ENCODE peak calls at places on chromosomes 2 and 18, in six cellular contexts. C, W, M, V, H and E are unnamed samples.

GRCh38 chr2:205925373-205926337 is 160.3 kb downstream of the INO80D start:
- DNase-seq in C (no peak), W (peak), M (peak), V (peak), H (peak), E (peak)

GRCh38 chr2:172282944-172283343 is 144.4 kb upstream of the ITGA6 start:
- DNase-seq in C (no peak), W (peak), M (peak), V (no peak), H (no peak), E (no peak)

GRCh38 chr2:68839260-68839833 is 31.9 kb downstream of the BMP10 start:
- DNase-seq in C (no peak), W (no peak), M (peak), V (peak), H (no peak), E (peak)

GRCh38 chr2:46776687-46777327 is 138.8 kb downstream of the MCFD2 start:
- DNase-seq in C (no peak), W (peak), M (peak), V (peak), H (peak), E (peak)

GRCh38 chr18:46395795-46396194 is 261.2 kb downstream of the LOXHD1 start:
- DNase-seq in C (no peak), W (no peak), M (no peak), V (no peak), H (no peak), E (no peak)

GRCh38 chr2:111202266-111203040 is 81.7 kb downstream of the BCL2L11 start:
- DNase-seq in C (no peak), W (peak), M (no peak), V (no peak), H (no peak), E (no peak)

GRCh38 chr2:71546777-71547281 is 93.5 kb downstream of the DYSF start:
- DNase-seq in C (no peak), W (no peak), M (no peak), V (no peak), H (peak), E (no peak)

GRCh38 chr18:55321268-55322175 is 266.5 kb downstream of the TCF4 start:
- DNase-seq in C (peak), W (peak), M (peak), V (no peak), H (no peak), E (peak)

GRCh38 chr2:85429924-85430289 is 11.4 kb downstream of the SH2D6 start:
- DNase-seq in C (no peak), W (no peak), M (no peak), V (peak), H (no peak), E (no peak)

GRCh38 chr2:97950329-97951154 is 45.2 kb downstream of the TMEM131 start:
- DNase-seq in C (no peak), W (no peak), M (no peak), V (no peak), H (no peak), E (no peak)

GRCh38 chr2:31383471-31384153 is 30.9 kb downstream of the XDH start:
- DNase-seq in C (no peak), W (no peak), M (no peak), V (no peak), H (no peak), E (no peak)

GRCh38 chr2:210577263-210578071 is 21.1 kb downstream of the CPS1 start:
- DNase-seq in C (peak), W (peak), M (peak), V (peak), H (peak), E (peak)

GRCh38 chr2:624551-625347 is 52.5 kb downstream of the TMEM18 start:
- DNase-seq in C (no peak), W (no peak), M (no peak), V (no peak), H (no peak), E (no peak)

GRCh38 chr18:64519191-64519590 is 370.3 kb upstream of the LINC00305 start:
- DNase-seq in C (no peak), W (no peak), M (no peak), V (no peak), H (no peak), E (no peak)

GRCh38 chr2:226995625-226996041 is 159.8 kb downstream of the RHBDD1 start:
- DNase-seq in C (no peak), W (no peak), M (peak), V (no peak), H (no peak), E (peak)

GRCh38 chr2:23287250-23287704 is 97.7 kb upstream of the KLHL29 start:
- DNase-seq in C (no peak), W (no peak), M (no peak), V (no peak), H (no peak), E (no peak)

GRCh38 chr2:105919826-105920225 is 175.1 kb downstream of the NCK2 start:
- DNase-seq in C (no peak), W (peak), M (peak), V (peak), H (peak), E (peak)

GRCh38 chr18:80210312-80211083 is 36.8 kb downstream of the PARD6G start:
- DNase-seq in C (no peak), W (no peak), M (no peak), V (no peak), H (peak), E (no peak)

GRCh38 chr2:162343492-162343823 is 474 bp upstream of the GCA start:
- DNase-seq in C (no peak), W (no peak), M (no peak), V (no peak), H (no peak), E (no peak)

GRCh38 chr2:25821225-25822056 is 56.8 kb downstream of the ASXL2 start:
- DNase-seq in C (no peak), W (peak), M (no peak), V (no peak), H (no peak), E (no peak)
- TF ChIP-seq MYC in C (no peak), W (no peak), M (no peak), V (peak), H (no peak), E (no peak)

DNA sequence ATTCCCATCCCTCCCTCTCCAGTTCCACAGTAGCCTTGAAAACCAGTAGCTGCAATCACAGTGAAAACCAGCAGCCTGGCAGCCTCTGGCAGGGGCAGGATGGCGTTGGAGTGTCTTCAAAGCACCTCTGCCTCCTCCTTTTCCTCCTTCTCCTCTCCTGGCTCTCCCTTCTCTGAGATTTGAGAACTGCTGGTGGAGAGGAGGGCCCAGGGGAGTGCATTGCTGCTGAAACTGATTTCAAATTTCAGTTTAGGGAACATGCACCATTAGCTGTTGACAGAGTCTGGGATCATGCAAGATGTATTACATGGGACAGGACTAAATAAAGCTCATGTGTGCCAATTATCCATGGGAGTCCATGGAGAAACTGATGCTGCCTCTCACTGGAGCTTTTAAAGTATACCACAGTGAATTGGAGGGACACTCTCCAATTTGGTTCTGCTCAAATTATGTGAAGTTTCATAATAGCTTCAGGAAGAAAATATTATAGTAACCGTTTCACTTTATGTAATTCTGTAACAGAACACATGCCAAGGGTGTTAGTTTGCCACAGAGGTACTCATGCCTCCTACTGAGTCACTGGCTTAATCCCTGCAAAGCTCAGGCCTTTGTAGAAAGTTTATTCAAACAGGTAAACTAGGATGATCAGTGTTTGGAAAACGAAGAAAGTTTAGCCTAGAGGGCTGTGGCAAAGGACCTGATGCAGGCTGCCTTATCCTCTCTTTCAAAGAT is 146.1 kb downstream of the PRPF40A start:
- DNase-seq in C (no peak), W (no peak), M (no peak), V (no peak), H (no peak), E (no peak)
- TF ChIP-seq MYC in C (no peak), W (no peak), M (no peak), V (no peak), H (no peak), E (no peak)

GRCh38 chr2:123518387-123518786 is 506.7 kb upstream of the CNTNAP5 start:
- DNase-seq in C (no peak), W (no peak), M (no peak), V (no peak), H (no peak), E (no peak)
- TF ChIP-seq MYC in C (no peak), W (no peak), M (no peak), V (no peak), H (no peak), E (no peak)

DNA sequence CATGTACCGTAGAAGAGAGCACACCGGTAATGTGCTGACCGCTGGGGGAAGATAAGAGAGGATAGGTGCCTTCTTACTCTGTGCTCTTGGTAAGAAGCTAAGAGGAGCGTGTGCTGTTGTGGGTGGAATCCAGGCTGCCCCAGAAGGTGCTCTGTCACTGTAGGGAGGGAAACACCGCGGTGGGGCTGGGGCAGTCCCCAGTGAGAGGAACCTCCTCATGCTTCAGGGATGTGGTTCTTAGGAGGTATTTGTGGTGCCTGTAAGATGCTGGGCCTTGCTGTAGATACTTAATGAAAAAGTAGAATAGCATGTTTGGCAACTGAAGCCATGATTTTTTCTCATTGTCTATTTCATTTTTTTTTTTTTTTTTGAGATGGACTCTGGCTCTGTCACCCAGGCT is 1.1 kb downstream of the COLEC11 start:
- DNase-seq in C (no peak), W (no peak), M (no peak), V (peak), H (no peak), E (no peak)
- TF ChIP-seq MYC in C (no peak), W (no peak), M (no peak), V (peak), H (no peak), E (no peak)

DNA sequence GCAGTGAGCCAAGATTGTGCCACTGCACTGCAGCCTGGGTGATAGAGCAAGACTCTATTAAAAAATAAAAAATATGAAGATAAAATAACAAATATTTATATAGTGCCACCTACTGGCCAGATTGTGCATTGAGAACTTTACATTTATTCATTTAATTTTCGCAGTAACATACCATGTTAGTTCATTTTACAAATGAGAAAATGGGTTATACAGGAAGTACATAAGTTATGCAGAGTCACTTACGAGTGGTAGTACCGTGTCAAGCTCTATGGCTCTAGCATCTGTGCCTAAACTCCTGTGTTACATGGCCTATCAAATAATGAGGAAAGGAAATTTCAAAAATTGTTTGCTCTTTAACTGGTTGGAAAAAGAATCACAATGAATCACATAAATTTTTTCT is 27.9 kb downstream of the RIF1 start:
- DNase-seq in C (no peak), W (peak), M (peak), V (no peak), H (no peak), E (no peak)
- TF ChIP-seq MYC in C (no peak), W (no peak), M (no peak), V (no peak), H (no peak), E (no peak)

DNA sequence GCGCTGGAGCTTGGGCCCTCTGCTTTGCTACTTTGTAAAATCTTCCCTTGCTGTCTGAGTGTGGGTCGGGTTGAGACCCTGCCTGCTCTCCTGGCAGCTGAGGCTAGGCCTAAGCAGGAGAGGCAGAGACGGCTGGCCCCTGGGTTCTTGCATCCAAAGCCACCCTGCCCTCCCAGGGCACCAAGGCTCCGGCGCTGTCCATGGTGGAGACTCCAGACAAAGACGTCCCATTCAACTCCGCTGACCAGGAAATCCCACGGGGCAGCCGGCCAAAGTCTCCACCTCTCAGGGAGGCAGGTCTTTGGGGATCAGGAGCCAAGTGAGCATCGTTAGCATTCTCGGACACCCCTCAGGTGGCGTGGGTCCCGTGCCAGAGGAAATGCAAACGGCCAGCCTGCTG is 2.6 kb upstream of the PRLH start:
- DNase-seq in C (no peak), W (peak), M (peak), V (no peak), H (no peak), E (no peak)
- TF ChIP-seq MYC in C (no peak), W (no peak), M (no peak), V (no peak), H (no peak), E (no peak)

DNA sequence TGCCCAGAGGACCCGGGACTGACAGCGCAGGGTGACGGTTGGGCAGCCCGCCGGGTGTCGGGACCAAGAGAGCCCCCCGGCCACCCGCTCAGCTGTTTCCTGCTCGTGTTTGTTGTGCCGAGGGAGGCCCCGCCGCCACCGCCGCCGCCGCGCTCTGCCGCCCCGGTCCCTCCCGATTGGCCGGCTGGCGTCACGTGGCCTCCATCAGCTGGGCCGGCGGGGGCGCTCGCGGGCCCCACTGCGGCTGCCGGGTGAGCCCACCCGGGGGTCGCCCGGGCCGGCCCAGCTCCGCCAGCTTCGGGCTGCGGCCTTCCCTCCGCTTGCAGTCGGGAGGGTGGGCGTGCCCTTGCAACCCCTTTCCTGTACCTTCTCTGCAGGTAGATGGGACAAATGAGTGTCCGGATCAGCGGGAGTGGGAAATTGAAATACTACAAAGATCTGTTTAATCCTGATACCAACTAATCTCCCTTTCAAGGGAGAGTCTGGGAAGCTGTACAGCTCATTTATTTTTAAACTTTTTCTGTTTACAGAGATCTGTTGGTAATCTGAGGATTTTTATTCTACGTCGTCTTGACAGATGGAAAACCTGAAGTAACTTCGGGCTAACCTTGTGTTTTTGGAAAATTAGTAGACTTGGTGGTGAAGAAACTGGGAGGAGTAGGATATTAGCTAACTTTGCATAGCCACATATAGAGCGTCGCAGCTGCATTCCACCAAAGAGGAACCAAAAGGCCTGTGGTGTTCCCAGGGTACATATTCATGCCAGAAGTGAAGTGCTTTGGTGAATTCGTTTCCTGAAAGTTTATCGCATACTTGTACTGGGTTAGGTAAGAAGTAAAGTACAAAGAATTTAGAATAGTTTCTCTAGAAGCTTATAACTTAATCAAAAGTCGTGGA is 1.2 kb downstream of the YPEL5 start:
- DNase-seq in C (no peak), W (peak), M (peak), V (peak), H (peak), E (peak)
- TF ChIP-seq MYC in C (no peak), W (no peak), M (no peak), V (no peak), H (no peak), E (peak)

GRCh38 chr2:181275643-181276070 is 181.5 kb upstream of the ITGA4 start:
- DNase-seq in C (no peak), W (no peak), M (peak), V (no peak), H (no peak), E (no peak)
- TF ChIP-seq MYC in C (no peak), W (no peak), M (no peak), V (no peak), H (no peak), E (no peak)

DNA sequence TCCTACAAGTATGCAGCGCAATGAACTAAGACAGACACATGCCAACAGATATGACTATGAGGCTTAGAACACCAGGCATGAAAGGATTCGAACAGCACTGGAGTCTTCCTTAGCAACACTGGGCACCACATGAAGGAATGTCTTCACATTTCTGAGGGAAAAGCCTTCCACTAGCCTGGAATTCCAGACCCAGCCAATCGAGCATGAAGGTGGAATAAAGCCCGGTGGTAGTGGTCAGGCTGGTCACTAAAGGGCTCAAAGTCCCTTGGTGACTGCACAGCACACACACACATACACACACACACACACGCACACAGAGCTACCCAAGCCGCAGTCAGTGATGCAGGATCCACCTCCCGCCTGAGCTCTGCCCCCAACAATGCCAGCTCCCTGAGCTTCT is 19.7 kb upstream of the SFXN5 start:
- DNase-seq in C (no peak), W (no peak), M (no peak), V (no peak), H (peak), E (no peak)
- TF ChIP-seq MYC in C (no peak), W (no peak), M (no peak), V (no peak), H (no peak), E (no peak)